ENCODE peak calls at places on chromosomes 1 and 21, in six cellular contexts. L, U, B, O, P and C are unnamed samples. For H3K36me3, the result is how much of the 10 kb centered on the place peaks cover.

GRCh38 chr1:201299968-201300367 is 16.7 kb downstream of the PKP1 start:
- DNase-seq in L (no peak), U (peak), B (no peak), O (peak), P (peak), C (no peak)

GRCh38 chr1:5707566-5708178 is 284.6 kb downstream of the NPHP4 start:
- DNase-seq in L (no peak), U (no peak), B (no peak), O (no peak), P (no peak), C (no peak)

GRCh38 chr1:178500091-178500770 is 3.5 kb upstream of the CLEC20A start:
- DNase-seq in L (no peak), U (no peak), B (no peak), O (no peak), P (peak), C (no peak)

GRCh38 chr1:38003261-38004250 is 1.8 kb downstream of the FHL3 start:
- DNase-seq in L (no peak), U (no peak), B (peak), O (peak), P (peak), C (no peak)

GRCh38 chr1:71766748-71767147 is 515.6 kb downstream of the NEGR1 start:
- DNase-seq in L (no peak), U (no peak), B (no peak), O (no peak), P (no peak), C (no peak)

GRCh38 chr1:194341587-194341986 is 1155.2 kb upstream of the B3GALT2 start:
- DNase-seq in L (no peak), U (no peak), B (no peak), O (no peak), P (no peak), C (no peak)

GRCh38 chr1:79716481-79716880 is 710.0 kb upstream of the ADGRL4 start:
- DNase-seq in L (peak), U (no peak), B (no peak), O (peak), P (peak), C (no peak)

GRCh38 chr1:36207339-36207738 is 16.9 kb upstream of the THRAP3 start:
- DNase-seq in L (no peak), U (peak), B (no peak), O (peak), P (peak), C (no peak)

GRCh38 chr21:34073032-34073748 is at the start of the genes MRPS6 and SLC5A3:
- DNase-seq in L (peak), U (peak), B (peak), O (peak), P (peak), C (peak)

GRCh38 chr1:92481598-92482403 is 4.9 kb downstream of the GFI1 start:
- DNase-seq in L (peak), U (no peak), B (no peak), O (no peak), P (peak), C (no peak)

GRCh38 chr1:236041899-236042618 is 22.8 kb downstream of the NID1 start:
- DNase-seq in L (no peak), U (no peak), B (no peak), O (no peak), P (no peak), C (no peak)

GRCh38 chr1:42172394-42173133 is 8.0 kb upstream of the GUCA2A start:
- DNase-seq in L (no peak), U (peak), B (no peak), O (no peak), P (no peak), C (no peak)

GRCh38 chr1:231387770-231388669 is 34.1 kb downstream of the EGLN1 start:
- DNase-seq in L (no peak), U (no peak), B (no peak), O (peak), P (peak), C (no peak)

GRCh38 chr1:169484683-169485426 is 889 bp downstream of the SLC19A2 start:
- DNase-seq in L (peak), U (peak), B (peak), O (peak), P (peak), C (peak)

GRCh38 chr1:36132029-36132428 is 7.0 kb upstream of the COL8A2 start:
- DNase-seq in L (no peak), U (no peak), B (no peak), O (no peak), P (no peak), C (no peak)

GRCh38 chr1:224631471-224632105 is 15.5 kb downstream of the CNIH3 start:
- DNase-seq in L (no peak), U (no peak), B (no peak), O (peak), P (peak), C (no peak)

GRCh38 chr1:155256101-155256852 is 994 bp upstream of the ENTREP3 start:
- DNase-seq in L (no peak), U (no peak), B (peak), O (no peak), P (peak), C (no peak)

GRCh38 chr1:1228596-1229321 is 3.0 kb downstream of the SDF4 start:
- DNase-seq in L (no peak), U (no peak), B (no peak), O (no peak), P (peak), C (no peak)

GRCh38 chr1:41108696-41109284 is 87.3 kb upstream of the SLFNL1 start:
- DNase-seq in L (no peak), U (no peak), B (no peak), O (peak), P (peak), C (no peak)
- H3K36me3 ChIP-seq in L (half or more), U (under half), B (under half), O (under half), P (under half), C (under half)

GRCh38 chr21:44425895-44426662 is 29.2 kb upstream of the LRRC3 start:
- DNase-seq in L (no peak), U (peak), B (no peak), O (no peak), P (no peak), C (no peak)
- H3K36me3 ChIP-seq in L (under half), U (under half), B (under half), O (under half), P (under half), C (under half)

GRCh38 chr1:198700016-198700392 is 61.2 kb downstream of the PTPRC start:
- DNase-seq in L (no peak), U (no peak), B (no peak), O (no peak), P (no peak), C (no peak)
- H3K36me3 ChIP-seq in L (under half), U (under half), B (under half), O (under half), P (under half), C (under half)

DNA sequence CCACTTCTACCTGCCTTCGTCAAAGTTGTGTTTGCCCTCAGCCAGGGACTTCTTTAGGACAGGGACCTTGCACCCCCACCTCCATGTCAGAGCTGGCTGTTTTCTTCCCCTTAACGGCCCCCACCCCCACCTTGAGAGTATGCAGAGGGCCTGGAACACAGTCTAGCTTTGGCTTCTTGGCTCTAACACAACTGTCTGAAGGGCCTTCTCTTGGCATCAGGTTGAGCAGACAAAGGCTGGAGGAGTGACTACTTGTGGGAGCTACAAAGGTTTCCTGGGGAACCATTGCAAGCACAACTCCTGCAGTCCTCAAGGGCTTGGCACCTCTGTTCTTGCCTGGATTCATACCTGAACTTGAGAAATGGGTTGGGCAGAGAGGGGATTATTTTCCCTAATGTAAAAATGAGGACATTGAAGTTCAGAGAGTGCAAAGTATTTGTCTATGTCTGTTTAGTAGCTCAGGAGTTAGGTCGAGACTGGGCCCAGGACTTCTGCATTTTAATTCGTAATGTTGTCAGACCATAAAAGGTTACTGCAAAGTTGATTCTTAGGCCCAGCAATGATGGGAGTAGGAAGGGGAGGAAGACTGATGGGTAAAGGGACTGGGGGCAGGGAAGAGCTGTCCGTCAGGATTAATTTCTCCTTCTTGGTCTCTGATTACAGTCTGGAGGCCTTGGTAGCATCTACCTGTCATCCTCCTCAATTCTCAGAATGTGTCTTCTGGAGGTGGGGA is 2.6 kb downstream of the CYP4B1 start:
- DNase-seq in L (no peak), U (no peak), B (no peak), O (no peak), P (no peak), C (no peak)
- H3K36me3 ChIP-seq in L (under half), U (under half), B (under half), O (under half), P (under half), C (under half)

GRCh38 chr1:212082765-212083406 is 47.3 kb downstream of the DTL start:
- DNase-seq in L (no peak), U (no peak), B (no peak), O (no peak), P (no peak), C (no peak)
- H3K36me3 ChIP-seq in L (half or more), U (under half), B (under half), O (under half), P (under half), C (under half)